ENCODE peak calls at places on chromosomes 5 and 9, in ten cellular contexts. R is sigmoid colon, S is tibial nerve, Y is SK-N-SH, N is GM12878, I is A549, Z is esophagus muscularis mucosa, P is HepG2, M is K562, X is suprapubic skin. H is an unnamed sample.

GRCh38 chr5:88727705-88728313 is 155.2 kb downstream of the MEF2C start:
- DNase-seq in R (no peak), S (no peak), Y (no peak), N (no peak), I (peak), Z (no peak), P (no peak), M (peak), X (no peak), H (no peak)

GRCh38 chr5:115349001-115349817 is 52.8 kb upstream of the CCDC112 start:
- DNase-seq in R (no peak), S (peak), Y (no peak), N (no peak), I (peak), Z (peak), P (peak), M (no peak), X (no peak), H (peak)

GRCh38 chr5:122105909-122106308 is 23.4 kb upstream of the ZNF474 start:
- DNase-seq in R (no peak), S (no peak), Y (no peak), N (no peak), I (no peak), Z (no peak), P (no peak), M (no peak), X (no peak), H (no peak)

GRCh38 chr5:76270214-76270613 is 132.9 kb upstream of the IQGAP2 start:
- DNase-seq in R (no peak), S (no peak), Y (no peak), N (no peak), I (no peak), Z (no peak), P (no peak), M (no peak), X (no peak), H (no peak)

GRCh38 chr9:35910613-35911488 is 1.6 kb downstream of the SPAAR start:
- DNase-seq in R (no peak), S (peak), Y (no peak), N (no peak), I (peak), Z (no peak), P (peak), M (peak), X (no peak), H (no peak)

GRCh38 chr5:148856424-148856823 is 30.0 kb downstream of the ADRB2 start:
- DNase-seq in R (no peak), S (no peak), Y (no peak), N (no peak), I (no peak), Z (no peak), P (no peak), M (no peak), X (no peak), H (no peak)

GRCh38 chr5:79255786-79256557 is 20.0 kb downstream of the JMY start:
- DNase-seq in R (no peak), S (no peak), Y (peak), N (no peak), I (peak), Z (no peak), P (peak), M (peak), X (no peak), H (no peak)

GRCh38 chr9:119264165-119264564 is 105.1 kb downstream of the BRINP1 start:
- DNase-seq in R (no peak), S (no peak), Y (no peak), N (no peak), I (no peak), Z (no peak), P (no peak), M (no peak), X (no peak), H (no peak)

DNA sequence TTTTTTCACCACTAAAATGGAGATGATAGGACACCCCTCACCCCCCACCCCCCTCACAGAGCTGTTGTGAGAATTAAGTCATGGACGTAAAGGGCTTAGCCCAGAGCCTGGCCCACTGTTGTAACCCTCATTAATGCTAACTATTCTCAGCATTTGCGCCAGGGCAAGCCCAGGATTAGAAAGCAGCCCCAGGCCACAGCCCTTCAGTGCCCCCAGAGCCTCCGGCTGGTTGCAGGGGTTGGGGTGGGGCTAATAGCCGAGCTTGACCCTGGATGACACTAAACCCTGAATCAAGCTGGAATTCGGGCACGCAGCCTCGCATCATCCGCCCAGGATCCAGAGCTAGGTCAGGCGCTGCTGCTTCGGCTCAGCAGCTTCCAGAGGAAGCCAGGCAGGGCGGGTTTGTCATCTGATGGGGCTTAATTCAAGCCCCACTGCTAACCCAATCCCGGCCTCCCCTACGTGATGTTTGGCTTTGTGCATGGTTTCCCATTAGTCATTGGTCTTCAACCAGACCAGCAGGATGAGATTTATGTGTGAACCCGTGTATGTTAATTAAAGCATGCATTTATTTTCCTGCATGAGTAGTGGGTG is 1.2 kb upstream of the MEGF9 start:
- DNase-seq in R (peak), S (peak), Y (peak), N (no peak), I (peak), Z (no peak), P (no peak), M (no peak), X (peak), H (peak)
- H3K4me3 ChIP-seq in R (peak), S (peak), Y (peak), N (peak), I (peak), Z (peak), P (peak), M (no peak), X (peak), H (peak)

GRCh38 chr5:43484049-43484849 is 584 bp upstream of the TMEM267 start:
- DNase-seq in R (peak), S (peak), Y (peak), N (peak), I (peak), Z (peak), P (peak), M (peak), X (peak), H (peak)

GRCh38 chr5:43483210-43484048 is at the start of gene TMEM267:
- DNase-seq in R (peak), S (peak), Y (peak), N (peak), I (peak), Z (peak), P (peak), M (peak), X (peak), H (peak)

GRCh38 chr5:43486353-43486752 is 2.7 kb upstream of the TMEM267 start:
- DNase-seq in R (no peak), S (no peak), Y (no peak), N (no peak), I (no peak), Z (no peak), P (peak), M (no peak), X (no peak), H (no peak)

GRCh38 chr5:43485406-43485805 is 1.7 kb upstream of the TMEM267 start:
- DNase-seq in R (no peak), S (no peak), Y (no peak), N (no peak), I (peak), Z (no peak), P (peak), M (no peak), X (no peak), H (no peak)

GRCh38 chr5:43482490-43483064 is 1.1 kb downstream of the TMEM267 start:
- DNase-seq in R (no peak), S (no peak), Y (peak), N (no peak), I (no peak), Z (no peak), P (peak), M (no peak), X (no peak), H (no peak)
- TF ChIP-seq EP300 in R (no peak), S (no peak), Y (no peak), N (no peak), I (no peak), Z (no peak), P (no peak), M (no peak), X (no peak), H (no peak)

GRCh38 chr5:154230526-154230925 is 40.0 kb downstream of the GALNT10 start:
- DNase-seq in R (no peak), S (no peak), Y (no peak), N (no peak), I (no peak), Z (peak), P (no peak), M (no peak), X (no peak), H (no peak)

GRCh38 chr5:154223320-154223719 is 32.8 kb downstream of the GALNT10 start:
- DNase-seq in R (no peak), S (no peak), Y (no peak), N (no peak), I (no peak), Z (no peak), P (no peak), M (no peak), X (no peak), H (no peak)

GRCh38 chr5:154222414-154222813 is 31.9 kb downstream of the GALNT10 start:
- DNase-seq in R (no peak), S (no peak), Y (no peak), N (no peak), I (no peak), Z (no peak), P (no peak), M (no peak), X (no peak), H (no peak)

GRCh38 chr5:154228696-154229095 is 38.2 kb downstream of the GALNT10 start:
- DNase-seq in R (no peak), S (no peak), Y (no peak), N (peak), I (no peak), Z (no peak), P (no peak), M (no peak), X (no peak), H (no peak)

GRCh38 chr5:154227090-154227489 is 36.6 kb downstream of the GALNT10 start:
- DNase-seq in R (no peak), S (no peak), Y (no peak), N (no peak), I (no peak), Z (no peak), P (no peak), M (no peak), X (no peak), H (no peak)
- H3K4me3 ChIP-seq in R (no peak), S (no peak), Y (no peak), N (no peak), I (no peak), Z (no peak), P (no peak), M (no peak), X (no peak), H (no peak)

DNA sequence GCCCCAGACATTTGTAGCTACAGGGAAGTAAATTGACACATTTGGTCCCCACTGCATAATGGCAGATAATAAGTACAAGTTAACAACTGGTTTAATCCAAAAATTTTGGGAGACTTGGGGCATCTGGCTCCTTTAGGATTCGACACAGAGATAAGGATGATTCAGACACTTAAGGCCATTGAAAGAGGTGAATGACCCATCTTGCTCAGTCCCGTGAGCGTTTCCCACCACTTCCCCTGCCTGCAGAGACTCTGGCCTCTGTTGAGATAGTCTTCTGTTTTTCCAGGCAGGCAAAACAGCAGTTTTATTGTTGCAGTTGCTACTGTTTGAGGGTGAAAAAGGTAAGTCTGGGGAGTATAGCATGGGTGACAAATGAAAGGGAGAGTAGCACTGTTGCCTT is 19.1 kb downstream of the ACO1 start:
- DNase-seq in R (no peak), S (no peak), Y (no peak), N (no peak), I (no peak), Z (no peak), P (no peak), M (no peak), X (no peak), H (no peak)
- TF ChIP-seq EP300 in R (no peak), S (no peak), Y (no peak), N (no peak), I (no peak), Z (no peak), P (no peak), M (no peak), X (no peak), H (no peak)

DNA sequence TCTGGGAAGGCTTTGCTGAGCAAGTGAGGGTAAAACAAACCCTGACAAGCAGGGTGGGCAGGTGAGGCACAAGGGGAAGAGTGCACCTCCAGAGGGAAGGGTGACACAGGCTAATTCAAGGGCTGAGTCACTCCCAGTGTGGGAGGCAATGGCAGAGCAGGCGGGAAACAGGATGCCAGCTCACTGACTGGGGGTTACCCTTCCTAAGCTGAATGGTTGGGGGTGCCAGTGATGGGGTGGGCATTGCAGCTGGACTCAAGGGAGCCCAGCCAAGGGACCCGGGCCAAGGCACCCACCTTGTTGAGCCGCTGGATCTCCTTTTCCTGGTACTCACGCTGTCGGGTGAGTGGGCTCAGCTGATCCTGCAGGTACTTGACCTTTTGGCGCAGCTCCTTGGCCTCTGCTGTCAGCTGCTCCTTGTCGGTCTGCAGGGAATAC is 18.4 kb downstream of the GPX3 start:
- DNase-seq in R (no peak), S (no peak), Y (no peak), N (no peak), I (no peak), Z (no peak), P (no peak), M (no peak), X (no peak), H (no peak)
- H3K4me3 ChIP-seq in R (no peak), S (no peak), Y (no peak), N (no peak), I (no peak), Z (no peak), P (no peak), M (no peak), X (no peak), H (no peak)